ENCODE peak calls at places on chromosome 2, in ten cellular contexts. Q is fibroblast of lung; V is CD4-positive, alpha-beta memory T cell; E is colonic mucosa; Z is stomach; W is prostate gland; G is kidney; D is pancreas; J is astrocyte; F is GM23248. L is an unnamed sample.
A peak's percentile ranks its signal among the peaks of the same experiment; 100 is the strongest.

GRCh38 chr2:14903709-14904374 is 271.3 kb downstream of the LRATD1 start:
- DNase-seq in Q (no peak), V (peak; percentile 3), E (peak; percentile 62), Z (peak; percentile 42), W (no peak), G (no peak), D (peak; percentile 57), J (no peak), F (no peak), L (peak; percentile 77)

GRCh38 chr2:127149384-127149783 is 42.4 kb upstream of the BIN1 start:
- DNase-seq in Q (peak; percentile 97), V (no peak), E (no peak), Z (no peak), W (no peak), G (no peak), D (no peak), J (peak; percentile 97), F (peak; percentile 93), L (no peak)

GRCh38 chr2:221070106-221070505 is 502.0 kb downstream of the EPHA4 start:
- DNase-seq in Q (no peak), V (no peak), E (no peak), Z (no peak), W (no peak), G (no peak), D (no peak), J (no peak), F (no peak), L (no peak)

GRCh38 chr2:30332791-30333453 is 101.6 kb downstream of the LBH start:
- DNase-seq in Q (no peak), V (no peak), E (no peak), Z (no peak), W (no peak), G (no peak), D (no peak), J (no peak), F (no peak), L (no peak)

GRCh38 chr2:230075988-230076631 is 7.4 kb upstream of the SLC16A14 start:
- DNase-seq in Q (no peak), V (no peak), E (no peak), Z (no peak), W (no peak), G (no peak), D (no peak), J (no peak), F (peak; percentile 4), L (no peak)

GRCh38 chr2:206160124-206160806 is 570 bp downstream of the EEF1B2 start:
- DNase-seq in Q (no peak), V (no peak), E (no peak), Z (peak; percentile 63), W (no peak), G (no peak), D (no peak), J (no peak), F (peak; percentile 80), L (peak; percentile 78)

GRCh38 chr2:216985658-216986141 is 125.8 kb upstream of the TNP1 start:
- DNase-seq in Q (peak; percentile 8), V (no peak), E (no peak), Z (no peak), W (no peak), G (no peak), D (no peak), J (no peak), F (no peak), L (no peak)

GRCh38 chr2:82342351-82342750 is 2037.8 kb upstream of the LRRTM1 start:
- DNase-seq in Q (no peak), V (no peak), E (no peak), Z (no peak), W (no peak), G (no peak), D (no peak), J (no peak), F (no peak), L (no peak)

GRCh38 chr2:23624915-23625314 is 239.9 kb downstream of the KLHL29 start:
- DNase-seq in Q (no peak), V (no peak), E (no peak), Z (no peak), W (no peak), G (peak; percentile 33), D (peak; percentile 2), J (no peak), F (no peak), L (peak; percentile 22)

GRCh38 chr2:72893594-72894319 is 6.5 kb downstream of the SPR start:
- DNase-seq in Q (peak; percentile 60), V (no peak), E (no peak), Z (no peak), W (no peak), G (peak; percentile 71), D (peak; percentile 80), J (peak; percentile 33), F (peak; percentile 85), L (no peak)

GRCh38 chr2:49693961-49694360 is 539.6 kb upstream of the FSHR start:
- DNase-seq in Q (no peak), V (no peak), E (no peak), Z (no peak), W (no peak), G (no peak), D (no peak), J (no peak), F (no peak), L (no peak)

GRCh38 chr2:222745836-222746559 is 74.5 kb downstream of the MOGAT1 start:
- DNase-seq in Q (peak; percentile 71), V (no peak), E (no peak), Z (no peak), W (peak; percentile 17), G (no peak), D (no peak), J (peak; percentile 66), F (no peak), L (no peak)

GRCh38 chr2:218888341-218888740 is 7.7 kb downstream of the WNT10A start:
- DNase-seq in Q (no peak), V (no peak), E (no peak), Z (no peak), W (no peak), G (no peak), D (no peak), J (no peak), F (no peak), L (peak; percentile 62)

GRCh38 chr2:28336264-28336992 is 56.2 kb upstream of the FOSL2 start:
- DNase-seq in Q (no peak), V (no peak), E (no peak), Z (no peak), W (no peak), G (peak; percentile 56), D (no peak), J (no peak), F (no peak), L (no peak)
- H3K27ac ChIP-seq in Q (no peak overlapping the region), V (no peak overlapping the region), E (no peak overlapping the region), Z (no peak overlapping the region), W (no peak overlapping the region), G (no peak overlapping the region), D (no peak overlapping the region), J (no peak overlapping the region), F (no peak overlapping the region), L (no peak overlapping the region)

GRCh38 chr2:35963344-35963743 is 392.2 kb upstream of the CRIM1 start:
- DNase-seq in Q (no peak), V (no peak), E (no peak), Z (no peak), W (no peak), G (no peak), D (no peak), J (no peak), F (no peak), L (no peak)

GRCh38 chr2:35962585-35962984 is 393.0 kb upstream of the CRIM1 start:
- DNase-seq in Q (no peak), V (no peak), E (no peak), Z (no peak), W (no peak), G (no peak), D (no peak), J (no peak), F (no peak), L (no peak)

GRCh38 chr2:35960596-35960995 is 395.0 kb upstream of the CRIM1 start:
- DNase-seq in Q (no peak), V (no peak), E (no peak), Z (no peak), W (no peak), G (no peak), D (no peak), J (no peak), F (no peak), L (no peak)
- H3K4me3 ChIP-seq in Q (no peak overlapping the region), V (no peak overlapping the region), E (no peak overlapping the region), Z (no peak overlapping the region), W (no peak overlapping the region), G (no peak overlapping the region), D (no peak overlapping the region), J (no peak overlapping the region), F (no peak overlapping the region), L (no peak overlapping the region)

GRCh38 chr2:86052676-86053075 is 53.0 kb downstream of the POLR1A start:
- DNase-seq in Q (no peak), V (no peak), E (no peak), Z (no peak), W (no peak), G (peak; percentile 59), D (peak; percentile 58), J (no peak), F (no peak), L (no peak)

GRCh38 chr2:86052265-86052664 is 53.4 kb downstream of the POLR1A start:
- DNase-seq in Q (no peak), V (no peak), E (no peak), Z (no peak), W (no peak), G (no peak), D (no peak), J (no peak), F (no peak), L (no peak)

GRCh38 chr2:86054539-86055082 is 51.1 kb downstream of the POLR1A start:
- DNase-seq in Q (peak; percentile 60), V (no peak), E (no peak), Z (no peak), W (no peak), G (no peak), D (no peak), J (peak; percentile 49), F (no peak), L (no peak)

GRCh38 chr2:86055314-86055713 is 50.4 kb downstream of the POLR1A start:
- DNase-seq in Q (no peak), V (no peak), E (no peak), Z (no peak), W (no peak), G (no peak), D (no peak), J (no peak), F (no peak), L (no peak)

DNA sequence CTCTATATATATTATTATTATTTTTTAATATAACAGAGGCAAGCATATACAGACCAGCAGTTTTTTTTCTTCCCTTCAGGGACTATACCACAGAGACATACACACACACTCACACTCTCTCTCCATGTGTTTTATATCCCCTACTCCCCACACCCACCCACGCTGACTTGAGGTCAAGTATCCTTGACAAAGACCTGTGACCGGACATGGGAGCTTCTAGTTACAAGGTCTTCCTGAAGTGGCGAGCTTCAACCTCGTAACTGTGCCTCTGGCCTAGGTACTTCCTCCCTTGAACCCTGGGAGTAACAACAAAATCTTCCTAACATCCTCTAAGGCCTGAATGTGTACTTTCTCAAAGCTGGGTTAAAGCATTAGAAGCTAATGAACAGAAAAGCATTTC is 52.5 kb downstream of the POLR1A start:
- DNase-seq in Q (no peak), V (no peak), E (no peak), Z (no peak), W (no peak), G (no peak), D (no peak), J (no peak), F (no peak), L (no peak)
- H3K36me3 ChIP-seq in Q (peaks cover 13% of the 10 kb centered on the region), V (peaks cover 28% of the 10 kb centered on the region), E (no peaks in the 10 kb centered on the region), Z (peaks cover 63% of the 10 kb centered on the region), W (peaks cover 9% of the 10 kb centered on the region), G (peaks cover 7% of the 10 kb centered on the region), D (no peaks in the 10 kb centered on the region), J (peaks cover 29% of the 10 kb centered on the region), F (peaks cover 20% of the 10 kb centered on the region), L (peaks cover 48% of the 10 kb centered on the region)

GRCh38 chr2:15941483-15941853 is 1.1 kb downstream of the MYCN start:
- DNase-seq in Q (no peak), V (no peak), E (peak; percentile 37), Z (no peak), W (no peak), G (no peak), D (no peak), J (no peak), F (no peak), L (no peak)
- H3K27ac ChIP-seq in Q (no peak overlapping the region), V (no peak overlapping the region), E (no peak overlapping the region), Z (peak overlapping the region; percentile 50), W (no peak overlapping the region), G (no peak overlapping the region), D (no peak overlapping the region), J (no peak overlapping the region), F (no peak overlapping the region), L (no peak overlapping the region)